ENCODE peak calls at places on chromosome 1, in ten cellular contexts. One of them, this sample, is unnamed.

GRCh38 chr1:13583964-13584791 is 546 bp downstream of the PDPN start:
- DNase-seq in HT1080: peak; percentile 24
- DNase-seq in nephron progenitor cell: peak; percentile 68
- DNase-seq in amygdala: no peak
- DNase-seq in naive thymus-derived CD4-positive, alpha-beta T cell: no peak
- DNase-seq in effector memory CD4-positive, alpha-beta T cell: no peak
- DNase-seq in choroid plexus epithelial cell: peak; percentile 34
- DNase-seq in EL: no peak
- DNase-seq in cardiac muscle cell: peak; percentile 72
- DNase-seq in C1 segment of cervical spinal cord: no peak
- DNase-seq in this sample: peak; percentile 14

GRCh38 chr1:37480125-37480466 is 5.7 kb downstream of the ZC3H12A start:
- DNase-seq in choroid plexus epithelial cell: no peak
- DNase-seq in C1 segment of cervical spinal cord: no peak
- DNase-seq in naive thymus-derived CD4-positive, alpha-beta T cell: no peak
- DNase-seq in effector memory CD4-positive, alpha-beta T cell: no peak
- DNase-seq in EL: no peak
- DNase-seq in cardiac muscle cell: no peak
- DNase-seq in amygdala: no peak
- DNase-seq in nephron progenitor cell: no peak
- DNase-seq in HT1080: no peak
- DNase-seq in this sample: no peak

GRCh38 chr1:92949937-92950817 is 11.1 kb downstream of the DIPK1A start:
- DNase-seq in C1 segment of cervical spinal cord: no peak
- DNase-seq in EL: peak; percentile 90
- DNase-seq in effector memory CD4-positive, alpha-beta T cell: no peak
- DNase-seq in naive thymus-derived CD4-positive, alpha-beta T cell: no peak
- DNase-seq in nephron progenitor cell: no peak
- DNase-seq in amygdala: no peak
- DNase-seq in HT1080: peak; percentile 69
- DNase-seq in choroid plexus epithelial cell: peak; percentile 67
- DNase-seq in cardiac muscle cell: peak; percentile 77
- DNase-seq in this sample: no peak

GRCh38 chr1:81582467-81582986 is 218.2 kb upstream of the ADGRL2 start:
- DNase-seq in amygdala: no peak
- DNase-seq in effector memory CD4-positive, alpha-beta T cell: no peak
- DNase-seq in C1 segment of cervical spinal cord: no peak
- DNase-seq in naive thymus-derived CD4-positive, alpha-beta T cell: no peak
- DNase-seq in EL: no peak
- DNase-seq in cardiac muscle cell: no peak
- DNase-seq in nephron progenitor cell: no peak
- DNase-seq in HT1080: peak; percentile 24
- DNase-seq in choroid plexus epithelial cell: peak; percentile 32
- DNase-seq in this sample: no peak

GRCh38 chr1:215599418-215599817 is 32.3 kb downstream of the KCTD3 start:
- DNase-seq in cardiac muscle cell: peak; percentile 74
- DNase-seq in HT1080: no peak
- DNase-seq in EL: peak; percentile 57
- DNase-seq in choroid plexus epithelial cell: peak; percentile 87
- DNase-seq in effector memory CD4-positive, alpha-beta T cell: no peak
- DNase-seq in amygdala: no peak
- DNase-seq in C1 segment of cervical spinal cord: no peak
- DNase-seq in naive thymus-derived CD4-positive, alpha-beta T cell: no peak
- DNase-seq in nephron progenitor cell: no peak
- DNase-seq in this sample: no peak

GRCh38 chr1:176795929-176796328 is 333.0 kb downstream of the PAPPA2 start:
- DNase-seq in choroid plexus epithelial cell: no peak
- DNase-seq in amygdala: no peak
- DNase-seq in nephron progenitor cell: no peak
- DNase-seq in naive thymus-derived CD4-positive, alpha-beta T cell: no peak
- DNase-seq in cardiac muscle cell: no peak
- DNase-seq in EL: peak; percentile 20
- DNase-seq in C1 segment of cervical spinal cord: no peak
- DNase-seq in HT1080: peak; percentile 76
- DNase-seq in effector memory CD4-positive, alpha-beta T cell: no peak
- DNase-seq in this sample: no peak

GRCh38 chr1:61111084-61112050 is 29.0 kb downstream of the NFIA start:
- DNase-seq in choroid plexus epithelial cell: no peak
- DNase-seq in nephron progenitor cell: no peak
- DNase-seq in EL: no peak
- DNase-seq in amygdala: no peak
- DNase-seq in C1 segment of cervical spinal cord: no peak
- DNase-seq in cardiac muscle cell: peak; percentile 49
- DNase-seq in effector memory CD4-positive, alpha-beta T cell: no peak
- DNase-seq in naive thymus-derived CD4-positive, alpha-beta T cell: no peak
- DNase-seq in HT1080: no peak
- DNase-seq in this sample: no peak

GRCh38 chr1:13892141-13892670 is 192.2 kb downstream of the PRDM2 start:
- DNase-seq in amygdala: no peak
- DNase-seq in EL: no peak
- DNase-seq in naive thymus-derived CD4-positive, alpha-beta T cell: no peak
- DNase-seq in C1 segment of cervical spinal cord: no peak
- DNase-seq in choroid plexus epithelial cell: no peak
- DNase-seq in effector memory CD4-positive, alpha-beta T cell: no peak
- DNase-seq in HT1080: no peak
- DNase-seq in nephron progenitor cell: no peak
- DNase-seq in cardiac muscle cell: no peak
- DNase-seq in this sample: no peak

GRCh38 chr1:20440785-20441200 is 45.2 kb downstream of the CAMK2N1 start:
- DNase-seq in nephron progenitor cell: peak; percentile 49
- DNase-seq in HT1080: peak; percentile 69
- DNase-seq in cardiac muscle cell: peak; percentile 54
- DNase-seq in effector memory CD4-positive, alpha-beta T cell: peak; percentile 6
- DNase-seq in C1 segment of cervical spinal cord: no peak
- DNase-seq in EL: peak; percentile 56
- DNase-seq in amygdala: peak; percentile 32
- DNase-seq in choroid plexus epithelial cell: peak; percentile 63
- DNase-seq in naive thymus-derived CD4-positive, alpha-beta T cell: peak; percentile 2
- DNase-seq in this sample: peak; percentile 24